ENCODE peak calls at places on chromosomes 5 and 9, in eight cellular contexts. U, Z, L, M, D, O, S and Q are unnamed samples.

GRCh38 chr5:64299805-64300204 is 134.2 kb downstream of the RNF180 start:
- DNase-seq in S (no peak), O (no peak), M (no peak), Z (no peak), D (peak; percentile 17), U (no peak), L (no peak), Q (no peak)

GRCh38 chr5:67971223-67971830 is 244.2 kb upstream of the PIK3R1 start:
- DNase-seq in D (peak; percentile 92), O (no peak), L (no peak), Z (no peak), U (no peak), S (no peak), M (no peak), Q (no peak)

GRCh38 chr9:82206490-82206889 is 217.9 kb downstream of the SPATA31D1 start:
- DNase-seq in Z (no peak), S (no peak), M (no peak), D (no peak), U (no peak), O (peak; percentile 74), L (no peak), Q (no peak)

GRCh38 chr9:111016046-111017026 is 21.9 kb downstream of the LPAR1 start:
- DNase-seq in U (peak; percentile 42), L (no peak), M (no peak), S (no peak), Z (no peak), O (peak; percentile 32), D (peak; percentile 93), Q (no peak)

GRCh38 chr9:88313364-88314220 is 74.7 kb upstream of the SPIN1 start:
- DNase-seq in U (no peak), O (no peak), M (no peak), D (no peak), S (peak; percentile 58), L (no peak), Z (no peak), Q (no peak)

GRCh38 chr5:132059696-132060500 is 557 bp upstream of the IL3 start:
- DNase-seq in Z (no peak), O (no peak), M (no peak), L (no peak), S (no peak), D (no peak), U (no peak), Q (no peak)

GRCh38 chr9:75120661-75121060 is 32.3 kb downstream of the OSTF1 start:
- DNase-seq in D (no peak), Z (no peak), L (no peak), U (no peak), M (no peak), S (no peak), O (no peak), Q (no peak)

GRCh38 chr9:21060919-21061561 is 16.7 kb downstream of the IFNB1 start:
- DNase-seq in O (peak; percentile 62), S (no peak), L (no peak), M (no peak), U (peak; percentile 41), D (no peak), Z (peak; percentile 25), Q (no peak)

GRCh38 chr5:56856779-56857178 is 41.4 kb downstream of the MAP3K1 start:
- DNase-seq in S (no peak), D (no peak), M (no peak), Z (no peak), L (no peak), O (no peak), U (no peak), Q (no peak)

GRCh38 chr5:105849701-105850100 is 1821.0 kb downstream of the EFNA5 start:
- DNase-seq in Z (no peak), D (no peak), L (no peak), S (no peak), O (no peak), U (no peak), M (no peak), Q (no peak)

GRCh38 chr5:10756539-10756938 is 4.5 kb downstream of the DAP start:
- DNase-seq in L (no peak), O (peak; percentile 75), Z (no peak), M (no peak), D (peak; percentile 38), S (no peak), U (peak; percentile 57), Q (no peak)

GRCh38 chr5:148391422-148391821 is 7.7 kb downstream of the FBXO38 start:
- DNase-seq in S (no peak), M (no peak), U (no peak), D (no peak), L (no peak), Z (no peak), O (no peak), Q (no peak)

GRCh38 chr9:14778565-14778964 is 56.0 kb upstream of the CER1 start:
- DNase-seq in U (no peak), D (no peak), L (no peak), O (no peak), M (no peak), Z (no peak), S (no peak), Q (no peak)

GRCh38 chr5:142684508-142685031 is 1.3 kb downstream of the FGF1 start:
- DNase-seq in M (no peak), O (no peak), D (no peak), S (no peak), U (no peak), L (no peak), Z (no peak), Q (no peak)

GRCh38 chr5:31663519-31663918 is 24.6 kb downstream of the PDZD2 start:
- DNase-seq in D (peak; percentile 3), L (no peak), U (no peak), S (no peak), M (no peak), Z (no peak), O (peak; percentile 0), Q (no peak)

GRCh38 chr5:139836469-139837208 is 41.0 kb downstream of the PSD2 start:
- DNase-seq in U (no peak), D (no peak), L (no peak), O (no peak), Z (no peak), M (no peak), S (no peak), Q (no peak)

GRCh38 chr5:169701910-169702451 is 64.9 kb downstream of the DOCK2 start:
- DNase-seq in M (no peak), Z (no peak), U (no peak), D (peak; percentile 73), L (no peak), S (no peak), O (peak; percentile 62), Q (no peak)

GRCh38 chr9:29211681-29212589 is 1638.7 kb upstream of the C9orf72 start:
- DNase-seq in S (peak; percentile 26), O (no peak), D (peak; percentile 39), Z (peak; percentile 14), U (peak; percentile 39), M (peak; percentile 91), L (no peak), Q (no peak)

GRCh38 chr5:83145882-83146331 is 68.6 kb downstream of the XRCC4 start:
- DNase-seq in Z (no peak), U (no peak), S (no peak), L (no peak), O (no peak), D (peak; percentile 13), M (no peak), Q (no peak)